ENCODE peak calls at places on chromosomes 1 and 21, in eight cellular contexts. Y, L, S, I, W, D, E and R are unnamed samples.

GRCh38 chr21:46040707-46041106 is 57.2 kb upstream of the COL6A2 start:
- DNase-seq in Y (no peak), L (no peak), S (no peak), I (no peak), W (no peak), D (no peak), E (no peak), R (no peak)

GRCh38 chr1:78716186-78716585 is 66.6 kb downstream of the IFI44 start:
- DNase-seq in Y (peak; percentile 47), L (no peak), S (no peak), I (no peak), W (no peak), D (peak; percentile 82), E (no peak), R (no peak)

GRCh38 chr1:118788372-118788955 is 199.7 kb downstream of the TBX15 start:
- DNase-seq in Y (peak; percentile 48), L (no peak), S (peak; percentile 2), I (peak; percentile 33), W (no peak), D (peak; percentile 70), E (no peak), R (no peak)

GRCh38 chr1:167555971-167556714 is 2.6 kb upstream of the CREG1 start:
- DNase-seq in Y (peak; percentile 53), L (peak; percentile 51), S (peak; percentile 32), I (peak; percentile 41), W (peak; percentile 36), D (peak; percentile 71), E (peak; percentile 58), R (peak; percentile 78)

GRCh38 chr1:201602413-201603265 is 63.7 kb downstream of the NAV1 start:
- DNase-seq in Y (peak; percentile 87), L (no peak), S (no peak), I (no peak), W (no peak), D (peak; percentile 92), E (no peak), R (no peak)

GRCh38 chr1:20100632-20101355 is 18.5 kb downstream of the PLA2G2D start:
- DNase-seq in Y (peak; percentile 18), L (peak; percentile 28), S (no peak), I (peak; percentile 49), W (no peak), D (peak; percentile 44), E (no peak), R (peak; percentile 42)

GRCh38 chr1:89649783-89650182 is 16.9 kb downstream of the LRRC8C start:
- DNase-seq in Y (no peak), L (no peak), S (no peak), I (no peak), W (no peak), D (no peak), E (no peak), R (no peak)

GRCh38 chr1:11107541-11107940 is 7.9 kb upstream of the EXOSC10 start:
- DNase-seq in Y (no peak), L (no peak), S (no peak), I (no peak), W (no peak), D (no peak), E (no peak), R (no peak)

GRCh38 chr1:65674522-65674921 is 118.2 kb upstream of the PDE4B start:
- DNase-seq in Y (no peak), L (no peak), S (no peak), I (no peak), W (no peak), D (no peak), E (no peak), R (no peak)

GRCh38 chr1:226135709-226136108 is 50.8 kb downstream of the ACBD3 start:
- DNase-seq in Y (no peak), L (no peak), S (no peak), I (no peak), W (no peak), D (no peak), E (no peak), R (no peak)

GRCh38 chr1:27403065-27403726 is 10.8 kb downstream of the GPR3 start:
- DNase-seq in Y (peak; percentile 75), L (peak; percentile 73), S (no peak), I (no peak), W (no peak), D (peak; percentile 47), E (no peak), R (no peak)

GRCh38 chr1:230105754-230106625 is 39.0 kb downstream of the GALNT2 start:
- DNase-seq in Y (peak; percentile 70), L (no peak), S (no peak), I (no peak), W (no peak), D (peak; percentile 73), E (no peak), R (peak; percentile 66)

GRCh38 chr1:25856856-25857255 is 2.4 kb downstream of the AUNIP start:
- DNase-seq in Y (no peak), L (no peak), S (no peak), I (no peak), W (no peak), D (no peak), E (no peak), R (no peak)

GRCh38 chr1:116990612-116991151 is 10.9 kb upstream of the CD101 start:
- DNase-seq in Y (peak; percentile 56), L (peak; percentile 85), S (no peak), I (no peak), W (no peak), D (no peak), E (no peak), R (no peak)

GRCh38 chr1:1004780-1005697 is 5.1 kb upstream of the HES4 start:
- DNase-seq in Y (no peak), L (no peak), S (peak; percentile 25), I (no peak), W (no peak), D (peak; percentile 75), E (no peak), R (peak; percentile 58)